ENCODE peak calls at places on chromosomes 16 and 17, in six cellular contexts. One of them, this sample, is unnamed.

GRCh38 chr17:71247455-71248015 is 873.3 kb upstream of the SOX9 start:
- ATAC-seq in lung: no peak
- ATAC-seq in heart right ventricle: no peak
- ATAC-seq in natural killer cell treated with Interleukin-12 subunit alpha and Interleukin-12 subunit beta and Interleukin-15 and Interleukin-18, amount 100 ng/mL, for 72 hours: no peak
- ATAC-seq in body of pancreas: no peak
- ATAC-seq in central memory CD8-positive, alpha-beta T cell: no peak
- ATAC-seq in this sample: no peak

GRCh38 chr17:56678249-56679144 is 85.0 kb downstream of the NOG start:
- ATAC-seq in lung: no peak
- ATAC-seq in heart right ventricle: peak
- ATAC-seq in natural killer cell treated with Interleukin-12 subunit alpha and Interleukin-12 subunit beta and Interleukin-15 and Interleukin-18, amount 100 ng/mL, for 72 hours: no peak
- ATAC-seq in body of pancreas: peak
- ATAC-seq in central memory CD8-positive, alpha-beta T cell: no peak
- ATAC-seq in this sample: peak

GRCh38 chr17:18314059-18314730 is 599 bp downstream of the TOP3A start:
- ATAC-seq in lung: no peak
- ATAC-seq in heart right ventricle: no peak
- ATAC-seq in natural killer cell treated with Interleukin-12 subunit alpha and Interleukin-12 subunit beta and Interleukin-15 and Interleukin-18, amount 100 ng/mL, for 72 hours: no peak
- ATAC-seq in body of pancreas: no peak
- ATAC-seq in central memory CD8-positive, alpha-beta T cell: peak
- ATAC-seq in this sample: peak

GRCh38 chr16:49452568-49452967 is 79.0 kb downstream of the C16orf78 start:
- ATAC-seq in lung: no peak
- ATAC-seq in heart right ventricle: no peak
- ATAC-seq in natural killer cell treated with Interleukin-12 subunit alpha and Interleukin-12 subunit beta and Interleukin-15 and Interleukin-18, amount 100 ng/mL, for 72 hours: no peak
- ATAC-seq in body of pancreas: no peak
- ATAC-seq in central memory CD8-positive, alpha-beta T cell: no peak
- ATAC-seq in this sample: no peak

GRCh38 chr16:87337247-87337646 is 20.1 kb upstream of the C16orf95 start:
- ATAC-seq in lung: no peak
- ATAC-seq in heart right ventricle: no peak
- ATAC-seq in natural killer cell treated with Interleukin-12 subunit alpha and Interleukin-12 subunit beta and Interleukin-15 and Interleukin-18, amount 100 ng/mL, for 72 hours: no peak
- ATAC-seq in body of pancreas: no peak
- ATAC-seq in central memory CD8-positive, alpha-beta T cell: no peak
- ATAC-seq in this sample: no peak

GRCh38 chr16:18936727-18937340 is 10.6 kb upstream of the SMG1 start:
- ATAC-seq in lung: no peak
- ATAC-seq in heart right ventricle: no peak
- ATAC-seq in natural killer cell treated with Interleukin-12 subunit alpha and Interleukin-12 subunit beta and Interleukin-15 and Interleukin-18, amount 100 ng/mL, for 72 hours: no peak
- ATAC-seq in body of pancreas: no peak
- ATAC-seq in central memory CD8-positive, alpha-beta T cell: no peak
- ATAC-seq in this sample: no peak

GRCh38 chr17:70644093-70644492 is 474.8 kb downstream of the KCNJ2 start:
- ATAC-seq in lung: no peak
- ATAC-seq in heart right ventricle: no peak
- ATAC-seq in natural killer cell treated with Interleukin-12 subunit alpha and Interleukin-12 subunit beta and Interleukin-15 and Interleukin-18, amount 100 ng/mL, for 72 hours: no peak
- ATAC-seq in body of pancreas: no peak
- ATAC-seq in central memory CD8-positive, alpha-beta T cell: no peak
- ATAC-seq in this sample: no peak

GRCh38 chr16:50626868-50627267 is 54.2 kb downstream of the SNX20 start:
- ATAC-seq in lung: no peak
- ATAC-seq in heart right ventricle: no peak
- ATAC-seq in natural killer cell treated with Interleukin-12 subunit alpha and Interleukin-12 subunit beta and Interleukin-15 and Interleukin-18, amount 100 ng/mL, for 72 hours: no peak
- ATAC-seq in body of pancreas: no peak
- ATAC-seq in central memory CD8-positive, alpha-beta T cell: no peak
- ATAC-seq in this sample: no peak